ENCODE peak calls at places on chromosomes 4 and X, in seven cellular contexts. One of them, this sample, is unnamed.

GRCh38 chrX:119916310-119916709 is 20.6 kb downstream of the AKAP14 start:
- ATAC-seq in Panc1: no peak
- ATAC-seq in upper lobe of left lung: no peak
- ATAC-seq in GM23338: no peak
- ATAC-seq in GM12878: no peak
- ATAC-seq in HCT116: no peak
- ATAC-seq in K562: no peak
- ATAC-seq in this sample: no peak

GRCh38 chr4:6321361-6321760 is 51.7 kb downstream of the WFS1 start:
- ATAC-seq in Panc1: no peak
- ATAC-seq in upper lobe of left lung: no peak
- ATAC-seq in GM23338: no peak
- ATAC-seq in GM12878: no peak
- ATAC-seq in HCT116: no peak
- ATAC-seq in K562: no peak
- ATAC-seq in this sample: no peak

GRCh38 chrX:118802857-118803256 is 20.8 kb upstream of the ZCCHC12 start:
- ATAC-seq in Panc1: no peak
- ATAC-seq in upper lobe of left lung: no peak
- ATAC-seq in GM23338: no peak
- ATAC-seq in GM12878: no peak
- ATAC-seq in HCT116: no peak
- ATAC-seq in K562: peak; percentile 65
- ATAC-seq in this sample: peak; percentile 38

GRCh38 chrX:154000051-154000450 is 19.7 kb downstream of the IRAK1 start:
- ATAC-seq in Panc1: peak; percentile 48
- ATAC-seq in upper lobe of left lung: peak; percentile 78
- ATAC-seq in GM23338: peak; percentile 71
- ATAC-seq in GM12878: no peak
- ATAC-seq in HCT116: no peak
- ATAC-seq in K562: no peak
- ATAC-seq in this sample: no peak

GRCh38 chrX:12440245-12440644 is 302.0 kb downstream of the FRMPD4 start:
- ATAC-seq in Panc1: no peak
- ATAC-seq in upper lobe of left lung: no peak
- ATAC-seq in GM23338: peak; percentile 83
- ATAC-seq in GM12878: no peak
- ATAC-seq in HCT116: no peak
- ATAC-seq in K562: no peak
- ATAC-seq in this sample: no peak

GRCh38 chr4:10173754-10174749 is 57.5 kb upstream of the WDR1 start:
- ATAC-seq in Panc1: no peak
- ATAC-seq in upper lobe of left lung: peak; percentile 39
- ATAC-seq in GM23338: peak; percentile 28
- ATAC-seq in GM12878: no peak
- ATAC-seq in HCT116: no peak
- ATAC-seq in K562: peak; percentile 3
- ATAC-seq in this sample: peak; percentile 32

GRCh38 chr4:8705161-8706145 is 112.9 kb downstream of the CPZ start:
- ATAC-seq in Panc1: no peak
- ATAC-seq in upper lobe of left lung: no peak
- ATAC-seq in GM23338: peak; percentile 62
- ATAC-seq in GM12878: no peak
- ATAC-seq in HCT116: no peak
- ATAC-seq in K562: no peak
- ATAC-seq in this sample: no peak

GRCh38 chrX:19739683-19740082 is 147.7 kb downstream of the SH3KBP1 start:
- ATAC-seq in Panc1: peak; percentile 70
- ATAC-seq in upper lobe of left lung: peak; percentile 68
- ATAC-seq in GM23338: peak; percentile 82
- ATAC-seq in GM12878: peak; percentile 18
- ATAC-seq in HCT116: peak; percentile 88
- ATAC-seq in K562: peak; percentile 93
- ATAC-seq in this sample: peak; percentile 63

GRCh38 chrX:47958943-47959342 is 44.8 kb downstream of the ZNF182 start:
- ATAC-seq in Panc1: no peak
- ATAC-seq in upper lobe of left lung: peak; percentile 47
- ATAC-seq in GM23338: peak; percentile 83
- ATAC-seq in GM12878: peak; percentile 73
- ATAC-seq in HCT116: peak; percentile 62
- ATAC-seq in K562: peak; percentile 89
- ATAC-seq in this sample: no peak

GRCh38 chr4:53908661-53909078 is 155.7 kb downstream of the CHIC2 start:
- ATAC-seq in Panc1: peak; percentile 86
- ATAC-seq in upper lobe of left lung: peak; percentile 76
- ATAC-seq in GM23338: peak; percentile 72
- ATAC-seq in GM12878: peak; percentile 83
- ATAC-seq in HCT116: peak; percentile 93
- ATAC-seq in K562: peak; percentile 94
- ATAC-seq in this sample: peak; percentile 89

GRCh38 chr4:141657550-141657949 is 21.2 kb downstream of the IL15 start:
- ATAC-seq in Panc1: no peak
- ATAC-seq in upper lobe of left lung: no peak
- ATAC-seq in GM23338: no peak
- ATAC-seq in GM12878: peak; percentile 43
- ATAC-seq in HCT116: no peak
- ATAC-seq in K562: no peak
- ATAC-seq in this sample: no peak

GRCh38 chr4:4502694-4503311 is 39.0 kb downstream of the STX18 start:
- ATAC-seq in Panc1: no peak
- ATAC-seq in upper lobe of left lung: no peak
- ATAC-seq in GM23338: peak; percentile 31
- ATAC-seq in GM12878: peak; percentile 90
- ATAC-seq in HCT116: no peak
- ATAC-seq in K562: peak; percentile 76
- ATAC-seq in this sample: no peak

GRCh38 chr4:3041192-3042142 is 32.9 kb downstream of the HTT-AS start:
- ATAC-seq in Panc1: no peak
- ATAC-seq in upper lobe of left lung: peak; percentile 89
- ATAC-seq in GM23338: peak; percentile 60
- ATAC-seq in GM12878: peak; percentile 66
- ATAC-seq in HCT116: no peak
- ATAC-seq in K562: no peak
- ATAC-seq in this sample: peak; percentile 64

GRCh38 chr4:161822174-161822573 is 341.6 kb downstream of the FSTL5 start:
- ATAC-seq in Panc1: no peak
- ATAC-seq in upper lobe of left lung: peak; percentile 66
- ATAC-seq in GM23338: no peak
- ATAC-seq in GM12878: no peak
- ATAC-seq in HCT116: no peak
- ATAC-seq in K562: no peak
- ATAC-seq in this sample: no peak

GRCh38 chr4:138113819-138114415 is 128.2 kb downstream of the SLC7A11 start:
- ATAC-seq in Panc1: no peak
- ATAC-seq in upper lobe of left lung: no peak
- ATAC-seq in GM23338: no peak
- ATAC-seq in GM12878: peak; percentile 26
- ATAC-seq in HCT116: no peak
- ATAC-seq in K562: no peak
- ATAC-seq in this sample: no peak

GRCh38 chrX:107935664-107936433 is 46.3 kb downstream of the TEX13B start:
- ATAC-seq in Panc1: peak; percentile 73
- ATAC-seq in upper lobe of left lung: no peak
- ATAC-seq in GM23338: peak; percentile 88
- ATAC-seq in GM12878: no peak
- ATAC-seq in HCT116: no peak
- ATAC-seq in K562: no peak
- ATAC-seq in this sample: no peak

GRCh38 chr4:169352332-169352731 is 81.6 kb upstream of the SH3RF1 start:
- ATAC-seq in Panc1: no peak
- ATAC-seq in upper lobe of left lung: no peak
- ATAC-seq in GM23338: no peak
- ATAC-seq in GM12878: no peak
- ATAC-seq in HCT116: no peak
- ATAC-seq in K562: no peak
- ATAC-seq in this sample: no peak

GRCh38 chrX:23079347-23079746 is 79.6 kb downstream of the DDX53 start:
- ATAC-seq in Panc1: no peak
- ATAC-seq in upper lobe of left lung: no peak
- ATAC-seq in GM23338: no peak
- ATAC-seq in GM12878: no peak
- ATAC-seq in HCT116: no peak
- ATAC-seq in K562: no peak
- ATAC-seq in this sample: no peak

GRCh38 chr4:81040175-81040659 is 9.7 kb downstream of the BMP3 start:
- ATAC-seq in Panc1: no peak
- ATAC-seq in upper lobe of left lung: peak; percentile 72
- ATAC-seq in GM23338: peak; percentile 50
- ATAC-seq in GM12878: peak; percentile 82
- ATAC-seq in HCT116: peak; percentile 57
- ATAC-seq in K562: peak; percentile 47
- ATAC-seq in this sample: no peak

GRCh38 chr4:26104056-26104685 is 190.2 kb downstream of the SMIM20 start:
- ATAC-seq in Panc1: no peak
- ATAC-seq in upper lobe of left lung: no peak
- ATAC-seq in GM23338: no peak
- ATAC-seq in GM12878: peak; percentile 25
- ATAC-seq in HCT116: no peak
- ATAC-seq in K562: no peak
- ATAC-seq in this sample: no peak

GRCh38 chr4:80266902-80267380 is 477 bp downstream of the FGF5 start:
- ATAC-seq in Panc1: peak; percentile 67
- ATAC-seq in upper lobe of left lung: no peak
- ATAC-seq in GM23338: peak; percentile 63
- ATAC-seq in GM12878: peak; percentile 55
- ATAC-seq in HCT116: no peak
- ATAC-seq in K562: peak; percentile 79
- ATAC-seq in this sample: peak; percentile 39

GRCh38 chrX:133645251-133645650 is 230.0 kb upstream of the GPC4 start:
- ATAC-seq in Panc1: no peak
- ATAC-seq in upper lobe of left lung: no peak
- ATAC-seq in GM23338: no peak
- ATAC-seq in GM12878: no peak
- ATAC-seq in HCT116: no peak
- ATAC-seq in K562: no peak
- ATAC-seq in this sample: no peak

GRCh38 chrX:103791826-103792458 is 15.3 kb downstream of the PLP1 start:
- ATAC-seq in Panc1: no peak
- ATAC-seq in upper lobe of left lung: no peak
- ATAC-seq in GM23338: no peak
- ATAC-seq in GM12878: no peak
- ATAC-seq in HCT116: no peak
- ATAC-seq in K562: no peak
- ATAC-seq in this sample: no peak

GRCh38 chr4:3709846-3710441 is 56.2 kb upstream of the ADRA2C start:
- ATAC-seq in Panc1: no peak
- ATAC-seq in upper lobe of left lung: peak; percentile 1
- ATAC-seq in GM23338: no peak
- ATAC-seq in GM12878: no peak
- ATAC-seq in HCT116: no peak
- ATAC-seq in K562: peak; percentile 27
- ATAC-seq in this sample: no peak

GRCh38 chr4:7295201-7295916 is 103.0 kb downstream of the SORCS2 start:
- ATAC-seq in Panc1: peak; percentile 7
- ATAC-seq in upper lobe of left lung: peak; percentile 24
- ATAC-seq in GM23338: no peak
- ATAC-seq in GM12878: no peak
- ATAC-seq in HCT116: peak; percentile 20
- ATAC-seq in K562: no peak
- ATAC-seq in this sample: peak; percentile 48

GRCh38 chrX:15816886-15817285 is 26.6 kb downstream of the ZRSR2 start:
- ATAC-seq in Panc1: no peak
- ATAC-seq in upper lobe of left lung: no peak
- ATAC-seq in GM23338: peak; percentile 53
- ATAC-seq in GM12878: peak; percentile 78
- ATAC-seq in HCT116: no peak
- ATAC-seq in K562: no peak
- ATAC-seq in this sample: no peak

GRCh38 chr4:129682586-129682985 is 586.6 kb downstream of the C4orf33 start:
- ATAC-seq in Panc1: no peak
- ATAC-seq in upper lobe of left lung: no peak
- ATAC-seq in GM23338: no peak
- ATAC-seq in GM12878: no peak
- ATAC-seq in HCT116: no peak
- ATAC-seq in K562: no peak
- ATAC-seq in this sample: no peak

GRCh38 chrX:150715180-150715579 is 22.0 kb downstream of the MTMR1 start:
- ATAC-seq in Panc1: peak; percentile 61
- ATAC-seq in upper lobe of left lung: no peak
- ATAC-seq in GM23338: no peak
- ATAC-seq in GM12878: no peak
- ATAC-seq in HCT116: no peak
- ATAC-seq in K562: no peak
- ATAC-seq in this sample: no peak

GRCh38 chr4:159131564-159131963 is 28.7 kb downstream of the RAPGEF2 start:
- ATAC-seq in Panc1: no peak
- ATAC-seq in upper lobe of left lung: no peak
- ATAC-seq in GM23338: peak; percentile 78
- ATAC-seq in GM12878: no peak
- ATAC-seq in HCT116: no peak
- ATAC-seq in K562: no peak
- ATAC-seq in this sample: no peak

DNA sequence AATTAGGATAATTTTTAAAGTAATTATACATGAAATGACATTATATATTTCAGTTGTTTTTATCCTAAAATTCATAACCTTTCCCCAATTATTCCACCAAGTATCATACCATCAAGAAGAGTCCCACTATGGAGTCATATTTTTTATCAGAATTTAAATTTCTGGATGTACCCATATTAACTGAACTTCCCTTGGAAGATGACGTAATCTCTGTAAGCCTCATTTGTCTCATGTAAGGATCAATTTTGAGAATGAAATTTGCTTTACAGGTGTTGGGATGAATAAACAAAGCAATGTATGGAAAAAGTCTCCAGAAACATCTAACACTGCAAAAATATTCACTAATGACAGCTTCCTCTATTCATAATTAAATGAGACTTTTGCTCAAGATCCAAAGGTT is 147.5 kb downstream of the NPFFR2 start:
- ATAC-seq in Panc1: no peak
- ATAC-seq in upper lobe of left lung: no peak
- ATAC-seq in GM23338: no peak
- ATAC-seq in GM12878: no peak
- ATAC-seq in HCT116: no peak
- ATAC-seq in K562: no peak
- ATAC-seq in this sample: no peak
- TF ChIP-seq POLR2AphosphoS5 in Panc1: no peak
- TF ChIP-seq POLR2AphosphoS5 in upper lobe of left lung: no peak
- TF ChIP-seq POLR2AphosphoS5 in GM23338: no peak
- TF ChIP-seq POLR2AphosphoS5 in GM12878: no peak
- TF ChIP-seq POLR2AphosphoS5 in HCT116: no peak
- TF ChIP-seq POLR2AphosphoS5 in K562: no peak
- TF ChIP-seq POLR2AphosphoS5 in this sample: no peak

GRCh38 chr4:184386271-184386781 is 88.0 kb downstream of the IRF2 start:
- ATAC-seq in Panc1: no peak
- ATAC-seq in upper lobe of left lung: no peak
- ATAC-seq in GM23338: peak; percentile 67
- ATAC-seq in GM12878: no peak
- ATAC-seq in HCT116: no peak
- ATAC-seq in K562: peak; percentile 87
- ATAC-seq in this sample: no peak
- TF ChIP-seq POLR2AphosphoS5 in Panc1: no peak
- TF ChIP-seq POLR2AphosphoS5 in upper lobe of left lung: no peak
- TF ChIP-seq POLR2AphosphoS5 in GM23338: peak; percentile 45
- TF ChIP-seq POLR2AphosphoS5 in GM12878: no peak
- TF ChIP-seq POLR2AphosphoS5 in HCT116: no peak
- TF ChIP-seq POLR2AphosphoS5 in K562: peak; percentile 64
- TF ChIP-seq POLR2AphosphoS5 in this sample: no peak

GRCh38 chr4:99763635-99764101 is 53.0 kb upstream of the DAPP1 start:
- ATAC-seq in Panc1: no peak
- ATAC-seq in upper lobe of left lung: peak; percentile 75
- ATAC-seq in GM23338: no peak
- ATAC-seq in GM12878: no peak
- ATAC-seq in HCT116: peak; percentile 78
- ATAC-seq in K562: no peak
- ATAC-seq in this sample: peak; percentile 95
- TF ChIP-seq POLR2AphosphoS5 in Panc1: no peak
- TF ChIP-seq POLR2AphosphoS5 in upper lobe of left lung: no peak
- TF ChIP-seq POLR2AphosphoS5 in GM23338: no peak
- TF ChIP-seq POLR2AphosphoS5 in GM12878: no peak
- TF ChIP-seq POLR2AphosphoS5 in HCT116: no peak
- TF ChIP-seq POLR2AphosphoS5 in K562: no peak
- TF ChIP-seq POLR2AphosphoS5 in this sample: peak; percentile 96

GRCh38 chr4:84727491-84727890 is 144.6 kb downstream of the CDS1 start:
- ATAC-seq in Panc1: no peak
- ATAC-seq in upper lobe of left lung: no peak
- ATAC-seq in GM23338: no peak
- ATAC-seq in GM12878: no peak
- ATAC-seq in HCT116: no peak
- ATAC-seq in K562: no peak
- ATAC-seq in this sample: no peak
- TF ChIP-seq POLR2AphosphoS5 in Panc1: no peak
- TF ChIP-seq POLR2AphosphoS5 in upper lobe of left lung: no peak
- TF ChIP-seq POLR2AphosphoS5 in GM23338: no peak
- TF ChIP-seq POLR2AphosphoS5 in GM12878: no peak
- TF ChIP-seq POLR2AphosphoS5 in HCT116: no peak
- TF ChIP-seq POLR2AphosphoS5 in K562: no peak
- TF ChIP-seq POLR2AphosphoS5 in this sample: no peak